ENCODE peak calls at places on chromosomes 12 and 14, in eight cellular contexts. S is upper lobe of right lung, D is fibroblast of pulmonary artery, F is nephron progenitor cell, V is kidney, A is glutamatergic neuron, K is A549, I is fibroblast of villous mesenchyme. N is an unnamed sample.

GRCh38 chr14:39673141-39674133 is 241.2 kb upstream of the FBXO33 start:
- DNase-seq in S (no peak), K (no peak), F (no peak), A (no peak), D (peak), V (no peak), I (no peak), N (peak)

GRCh38 chr14:33668066-33668465 is 282.8 kb downstream of the EGLN3 start:
- DNase-seq in F (no peak), S (no peak), V (no peak), K (no peak), A (no peak), I (no peak), D (no peak), N (peak)

GRCh38 chr14:58367296-58367695 is 28.4 kb upstream of the TOMM20L start:
- DNase-seq in F (no peak), I (no peak), V (no peak), A (no peak), K (no peak), S (no peak), D (peak), N (no peak)

GRCh38 chr12:51675062-51675803 is 84.2 kb downstream of the SCN8A start:
- DNase-seq in D (no peak), V (no peak), S (no peak), A (no peak), I (no peak), F (no peak), K (no peak), N (no peak)

GRCh38 chr12:105736498-105736897 is 402.3 kb downstream of the NUAK1 start:
- DNase-seq in D (no peak), I (no peak), F (peak), V (no peak), K (no peak), A (no peak), S (no peak), N (no peak)

GRCh38 chr12:14357496-14357895 is 8.0 kb upstream of the ATF7IP start:
- DNase-seq in S (no peak), K (no peak), F (no peak), D (no peak), V (no peak), A (no peak), I (no peak), N (no peak)

GRCh38 chr14:63453443-63453936 is 89.7 kb downstream of the PPP2R5E start:
- DNase-seq in V (no peak), S (no peak), D (no peak), A (no peak), I (peak), K (no peak), F (no peak), N (no peak)

GRCh38 chr12:68121143-68121542 is 38.4 kb downstream of the IFNG start:
- DNase-seq in I (no peak), F (no peak), V (no peak), K (no peak), A (no peak), S (no peak), D (no peak), N (no peak)

GRCh38 chr12:65881965-65882413 is 57.7 kb downstream of the HMGA2 start:
- DNase-seq in F (no peak), D (peak), K (no peak), V (peak), A (no peak), S (peak), I (peak), N (peak)

GRCh38 chr12:29702972-29703371 is 80.8 kb downstream of the TMTC1 start:
- DNase-seq in A (no peak), D (no peak), I (no peak), K (no peak), V (no peak), F (no peak), S (no peak), N (no peak)

GRCh38 chr12:64273527-64274403 is 51.7 kb upstream of the KICS2 start:
- DNase-seq in K (peak), V (no peak), F (peak), S (no peak), A (peak), I (peak), D (peak), N (no peak)
- TF ChIP-seq CTCF in K (no peak), V (peak), F (peak), S (peak), A (peak), I (peak), D (peak), N (peak)

GRCh38 chr14:65853407-65853955 is 441.0 kb downstream of the FUT8 start:
- DNase-seq in D (no peak), V (no peak), I (no peak), F (no peak), K (no peak), A (no peak), S (no peak), N (no peak)
- TF ChIP-seq CTCF in D (no peak), V (no peak), I (no peak), F (no peak), K (no peak), A (no peak), S (no peak), N (no peak)

GRCh38 chr12:132054983-132055382 is 89.1 kb downstream of the DDX51 start:
- DNase-seq in S (no peak), K (no peak), F (no peak), V (no peak), D (no peak), A (no peak), I (no peak), N (no peak)
- TF ChIP-seq CTCF in S (no peak), K (no peak), F (no peak), V (no peak), D (no peak), A (no peak), I (no peak), N (no peak)

GRCh38 chr12:124725099-124725498 is 138.6 kb downstream of the SCARB1 start:
- DNase-seq in I (no peak), K (no peak), D (no peak), V (no peak), S (no peak), F (no peak), A (no peak), N (no peak)

GRCh38 chr12:124725612-124726237 is 137.9 kb downstream of the SCARB1 start:
- DNase-seq in A (no peak), S (no peak), D (no peak), K (no peak), V (no peak), F (no peak), I (no peak), N (no peak)

GRCh38 chr12:124727244-124727673 is 136.4 kb downstream of the SCARB1 start:
- DNase-seq in A (peak), D (peak), I (peak), S (peak), V (peak), K (no peak), F (no peak), N (no peak)

GRCh38 chr12:124730455-124730932 is 133.2 kb downstream of the SCARB1 start:
- DNase-seq in A (no peak), K (peak), F (no peak), V (peak), S (no peak), D (peak), I (peak), N (peak)

GRCh38 chr12:124727922-124728321 is 135.7 kb downstream of the SCARB1 start:
- DNase-seq in I (no peak), K (peak), V (no peak), F (no peak), S (no peak), D (no peak), A (no peak), N (no peak)
- TF ChIP-seq CTCF in I (no peak), K (peak), V (no peak), F (no peak), S (no peak), D (no peak), A (no peak), N (no peak)

GRCh38 chr14:43503508-43503907 is 1003.6 kb downstream of the FSCB start:
- DNase-seq in A (no peak), K (peak), D (peak), F (no peak), I (no peak), V (no peak), S (no peak), N (no peak)
- TF ChIP-seq CTCF in A (no peak), K (no peak), D (no peak), F (no peak), I (no peak), V (no peak), S (no peak), N (no peak)

DNA sequence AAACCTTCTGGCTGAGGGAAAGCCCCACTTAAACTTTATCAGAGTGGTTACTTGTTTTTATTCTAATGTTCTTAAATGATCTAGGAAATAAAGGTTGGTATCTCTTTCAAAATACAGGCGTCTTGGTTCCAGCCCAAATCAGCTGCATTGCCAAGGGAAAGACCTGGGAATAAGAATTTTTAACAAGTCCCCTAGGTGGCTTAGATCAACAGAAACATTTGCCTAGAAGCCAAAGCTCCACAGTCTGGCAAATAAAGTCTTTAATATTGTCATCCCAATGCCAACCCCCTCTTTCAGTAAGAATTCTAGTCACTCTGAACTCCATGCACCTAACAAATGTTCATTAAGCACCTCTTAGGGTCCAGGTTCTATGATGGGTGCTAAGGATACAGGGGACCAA is 66.8 kb downstream of the ARL6IP4 start:
- DNase-seq in D (no peak), K (no peak), I (no peak), A (no peak), F (no peak), V (no peak), S (no peak), N (no peak)
- TF ChIP-seq CTCF in D (no peak), K (no peak), I (no peak), A (no peak), F (no peak), V (no peak), S (no peak), N (no peak)

N was measured in astrocyte of the spinal cord.